ENCODE peak calls at places on chromosomes 5 and 9, in nine cellular contexts. One of them, this sample, is unnamed.

GRCh38 chr9:98856982-98857381 is 49.5 kb downstream of the GALNT12 start:
- DNase-seq in H9: no peak
- DNase-seq in stimulated activated CD8-positive, alpha-beta memory T cell treated with anti-CD3 and anti-CD28 coated beads, Interleukin-15, amount 100 ng/mL, for 1 hour: no peak
- DNase-seq in cardiac fibroblast: peak; percentile 88
- DNase-seq in nephron progenitor cell: no peak
- DNase-seq in caudate nucleus: no peak
- DNase-seq in DMS153: no peak
- DNase-seq in activated naive CD8-positive, alpha-beta T cell treated with anti-CD3 and anti-CD28 coated beads, Interleukin-2, amount 50 U/mL, for 24 hours: no peak
- DNase-seq in posterior cingulate gyrus: no peak
- DNase-seq in this sample: no peak

GRCh38 chr9:95505676-95506437 is 10.9 kb downstream of the PTCH1 start:
- DNase-seq in H9: peak; percentile 61
- DNase-seq in stimulated activated CD8-positive, alpha-beta memory T cell treated with anti-CD3 and anti-CD28 coated beads, Interleukin-15, amount 100 ng/mL, for 1 hour: no peak
- DNase-seq in cardiac fibroblast: peak; percentile 83
- DNase-seq in nephron progenitor cell: peak; percentile 83
- DNase-seq in caudate nucleus: peak; percentile 44
- DNase-seq in DMS153: no peak
- DNase-seq in activated naive CD8-positive, alpha-beta T cell treated with anti-CD3 and anti-CD28 coated beads, Interleukin-2, amount 50 U/mL, for 24 hours: peak; percentile 47
- DNase-seq in posterior cingulate gyrus: no peak
- DNase-seq in this sample: peak; percentile 72

GRCh38 chr9:16986441-16987387 is 116.2 kb upstream of the BNC2 start:
- DNase-seq in H9: no peak
- DNase-seq in stimulated activated CD8-positive, alpha-beta memory T cell treated with anti-CD3 and anti-CD28 coated beads, Interleukin-15, amount 100 ng/mL, for 1 hour: no peak
- DNase-seq in cardiac fibroblast: peak; percentile 52
- DNase-seq in nephron progenitor cell: no peak
- DNase-seq in caudate nucleus: no peak
- DNase-seq in DMS153: no peak
- DNase-seq in activated naive CD8-positive, alpha-beta T cell treated with anti-CD3 and anti-CD28 coated beads, Interleukin-2, amount 50 U/mL, for 24 hours: no peak
- DNase-seq in posterior cingulate gyrus: no peak
- DNase-seq in this sample: no peak

GRCh38 chr9:136901516-136902258 is 15.4 kb downstream of the TRAF2 start:
- DNase-seq in H9: peak; percentile 28
- DNase-seq in stimulated activated CD8-positive, alpha-beta memory T cell treated with anti-CD3 and anti-CD28 coated beads, Interleukin-15, amount 100 ng/mL, for 1 hour: peak; percentile 28
- DNase-seq in cardiac fibroblast: no peak
- DNase-seq in nephron progenitor cell: no peak
- DNase-seq in caudate nucleus: no peak
- DNase-seq in DMS153: no peak
- DNase-seq in activated naive CD8-positive, alpha-beta T cell treated with anti-CD3 and anti-CD28 coated beads, Interleukin-2, amount 50 U/mL, for 24 hours: peak; percentile 76
- DNase-seq in posterior cingulate gyrus: no peak
- DNase-seq in this sample: no peak

GRCh38 chr9:130330202-130330601 is 64.6 kb downstream of the HMCN2 start:
- DNase-seq in H9: no peak
- DNase-seq in stimulated activated CD8-positive, alpha-beta memory T cell treated with anti-CD3 and anti-CD28 coated beads, Interleukin-15, amount 100 ng/mL, for 1 hour: no peak
- DNase-seq in cardiac fibroblast: no peak
- DNase-seq in nephron progenitor cell: no peak
- DNase-seq in caudate nucleus: no peak
- DNase-seq in DMS153: peak; percentile 66
- DNase-seq in activated naive CD8-positive, alpha-beta T cell treated with anti-CD3 and anti-CD28 coated beads, Interleukin-2, amount 50 U/mL, for 24 hours: no peak
- DNase-seq in posterior cingulate gyrus: no peak
- DNase-seq in this sample: no peak

GRCh38 chr5:91820874-91821273 is 437.8 kb upstream of the ARRDC3 start:
- DNase-seq in H9: no peak
- DNase-seq in stimulated activated CD8-positive, alpha-beta memory T cell treated with anti-CD3 and anti-CD28 coated beads, Interleukin-15, amount 100 ng/mL, for 1 hour: no peak
- DNase-seq in cardiac fibroblast: no peak
- DNase-seq in nephron progenitor cell: no peak
- DNase-seq in caudate nucleus: no peak
- DNase-seq in DMS153: no peak
- DNase-seq in activated naive CD8-positive, alpha-beta T cell treated with anti-CD3 and anti-CD28 coated beads, Interleukin-2, amount 50 U/mL, for 24 hours: no peak
- DNase-seq in posterior cingulate gyrus: no peak
- DNase-seq in this sample: no peak

GRCh38 chr5:77076961-77077820 is 9.9 kb downstream of the ZBED3 start:
- DNase-seq in H9: peak; percentile 83
- DNase-seq in stimulated activated CD8-positive, alpha-beta memory T cell treated with anti-CD3 and anti-CD28 coated beads, Interleukin-15, amount 100 ng/mL, for 1 hour: no peak
- DNase-seq in cardiac fibroblast: peak; percentile 68
- DNase-seq in nephron progenitor cell: peak; percentile 85
- DNase-seq in caudate nucleus: peak; percentile 65
- DNase-seq in DMS153: no peak
- DNase-seq in activated naive CD8-positive, alpha-beta T cell treated with anti-CD3 and anti-CD28 coated beads, Interleukin-2, amount 50 U/mL, for 24 hours: peak; percentile 77
- DNase-seq in posterior cingulate gyrus: peak; percentile 55
- DNase-seq in this sample: peak; percentile 88

GRCh38 chr5:153630546-153630945 is 140.1 kb downstream of the GRIA1 start:
- DNase-seq in H9: no peak
- DNase-seq in stimulated activated CD8-positive, alpha-beta memory T cell treated with anti-CD3 and anti-CD28 coated beads, Interleukin-15, amount 100 ng/mL, for 1 hour: no peak
- DNase-seq in cardiac fibroblast: no peak
- DNase-seq in nephron progenitor cell: no peak
- DNase-seq in caudate nucleus: no peak
- DNase-seq in DMS153: no peak
- DNase-seq in activated naive CD8-positive, alpha-beta T cell treated with anti-CD3 and anti-CD28 coated beads, Interleukin-2, amount 50 U/mL, for 24 hours: no peak
- DNase-seq in posterior cingulate gyrus: no peak
- DNase-seq in this sample: no peak

GRCh38 chr9:126650404-126650804 is 36.7 kb downstream of the LMX1B start:
- DNase-seq in H9: no peak
- DNase-seq in stimulated activated CD8-positive, alpha-beta memory T cell treated with anti-CD3 and anti-CD28 coated beads, Interleukin-15, amount 100 ng/mL, for 1 hour: no peak
- DNase-seq in cardiac fibroblast: no peak
- DNase-seq in nephron progenitor cell: peak; percentile 52
- DNase-seq in caudate nucleus: no peak
- DNase-seq in DMS153: no peak
- DNase-seq in activated naive CD8-positive, alpha-beta T cell treated with anti-CD3 and anti-CD28 coated beads, Interleukin-2, amount 50 U/mL, for 24 hours: no peak
- DNase-seq in posterior cingulate gyrus: no peak
- DNase-seq in this sample: no peak

GRCh38 chr5:491856-492155 is 32.4 kb downstream of the SLC9A3 start:
- DNase-seq in H9: no peak
- DNase-seq in stimulated activated CD8-positive, alpha-beta memory T cell treated with anti-CD3 and anti-CD28 coated beads, Interleukin-15, amount 100 ng/mL, for 1 hour: no peak
- DNase-seq in cardiac fibroblast: no peak
- DNase-seq in nephron progenitor cell: peak; percentile 11
- DNase-seq in caudate nucleus: no peak
- DNase-seq in DMS153: no peak
- DNase-seq in activated naive CD8-positive, alpha-beta T cell treated with anti-CD3 and anti-CD28 coated beads, Interleukin-2, amount 50 U/mL, for 24 hours: no peak
- DNase-seq in posterior cingulate gyrus: no peak
- DNase-seq in this sample: no peak

GRCh38 chr5:157271740-157272271 is 5.9 kb downstream of the CYFIP2 start:
- DNase-seq in H9: no peak
- DNase-seq in stimulated activated CD8-positive, alpha-beta memory T cell treated with anti-CD3 and anti-CD28 coated beads, Interleukin-15, amount 100 ng/mL, for 1 hour: peak; percentile 69
- DNase-seq in cardiac fibroblast: no peak
- DNase-seq in nephron progenitor cell: no peak
- DNase-seq in caudate nucleus: no peak
- DNase-seq in DMS153: no peak
- DNase-seq in activated naive CD8-positive, alpha-beta T cell treated with anti-CD3 and anti-CD28 coated beads, Interleukin-2, amount 50 U/mL, for 24 hours: peak; percentile 84
- DNase-seq in posterior cingulate gyrus: no peak
- DNase-seq in this sample: no peak

GRCh38 chr9:20884985-20885593 is 146.4 kb downstream of the HACD4 start:
- DNase-seq in H9: peak; percentile 44
- DNase-seq in stimulated activated CD8-positive, alpha-beta memory T cell treated with anti-CD3 and anti-CD28 coated beads, Interleukin-15, amount 100 ng/mL, for 1 hour: peak; percentile 37
- DNase-seq in cardiac fibroblast: peak; percentile 73
- DNase-seq in nephron progenitor cell: peak; percentile 33
- DNase-seq in caudate nucleus: no peak
- DNase-seq in DMS153: no peak
- DNase-seq in activated naive CD8-positive, alpha-beta T cell treated with anti-CD3 and anti-CD28 coated beads, Interleukin-2, amount 50 U/mL, for 24 hours: peak; percentile 59
- DNase-seq in posterior cingulate gyrus: peak; percentile 16
- DNase-seq in this sample: peak; percentile 58

GRCh38 chr9:13174906-13175639 is 104.4 kb downstream of the MPDZ start:
- DNase-seq in H9: no peak
- DNase-seq in stimulated activated CD8-positive, alpha-beta memory T cell treated with anti-CD3 and anti-CD28 coated beads, Interleukin-15, amount 100 ng/mL, for 1 hour: no peak
- DNase-seq in cardiac fibroblast: no peak
- DNase-seq in nephron progenitor cell: no peak
- DNase-seq in caudate nucleus: no peak
- DNase-seq in DMS153: no peak
- DNase-seq in activated naive CD8-positive, alpha-beta T cell treated with anti-CD3 and anti-CD28 coated beads, Interleukin-2, amount 50 U/mL, for 24 hours: no peak
- DNase-seq in posterior cingulate gyrus: no peak
- DNase-seq in this sample: no peak

GRCh38 chr5:126516852-126517251 is 78.2 kb downstream of the ALDH7A1 start:
- DNase-seq in H9: no peak
- DNase-seq in stimulated activated CD8-positive, alpha-beta memory T cell treated with anti-CD3 and anti-CD28 coated beads, Interleukin-15, amount 100 ng/mL, for 1 hour: no peak
- DNase-seq in cardiac fibroblast: no peak
- DNase-seq in nephron progenitor cell: no peak
- DNase-seq in caudate nucleus: no peak
- DNase-seq in DMS153: no peak
- DNase-seq in activated naive CD8-positive, alpha-beta T cell treated with anti-CD3 and anti-CD28 coated beads, Interleukin-2, amount 50 U/mL, for 24 hours: no peak
- DNase-seq in posterior cingulate gyrus: no peak
- DNase-seq in this sample: no peak

GRCh38 chr9:105280730-105281129 is 36.3 kb downstream of the SLC44A1 start:
- DNase-seq in H9: no peak
- DNase-seq in stimulated activated CD8-positive, alpha-beta memory T cell treated with anti-CD3 and anti-CD28 coated beads, Interleukin-15, amount 100 ng/mL, for 1 hour: no peak
- DNase-seq in cardiac fibroblast: no peak
- DNase-seq in nephron progenitor cell: no peak
- DNase-seq in caudate nucleus: no peak
- DNase-seq in DMS153: no peak
- DNase-seq in activated naive CD8-positive, alpha-beta T cell treated with anti-CD3 and anti-CD28 coated beads, Interleukin-2, amount 50 U/mL, for 24 hours: no peak
- DNase-seq in posterior cingulate gyrus: no peak
- DNase-seq in this sample: no peak

GRCh38 chr5:150060471-150060870 is 25.9 kb downstream of the CSF1R start:
- DNase-seq in H9: no peak
- DNase-seq in stimulated activated CD8-positive, alpha-beta memory T cell treated with anti-CD3 and anti-CD28 coated beads, Interleukin-15, amount 100 ng/mL, for 1 hour: no peak
- DNase-seq in cardiac fibroblast: no peak
- DNase-seq in nephron progenitor cell: no peak
- DNase-seq in caudate nucleus: no peak
- DNase-seq in DMS153: no peak
- DNase-seq in activated naive CD8-positive, alpha-beta T cell treated with anti-CD3 and anti-CD28 coated beads, Interleukin-2, amount 50 U/mL, for 24 hours: no peak
- DNase-seq in posterior cingulate gyrus: no peak
- DNase-seq in this sample: no peak

GRCh38 chr5:169670769-169671525 is 33.9 kb downstream of the DOCK2 start:
- DNase-seq in H9: no peak
- DNase-seq in stimulated activated CD8-positive, alpha-beta memory T cell treated with anti-CD3 and anti-CD28 coated beads, Interleukin-15, amount 100 ng/mL, for 1 hour: no peak
- DNase-seq in cardiac fibroblast: no peak
- DNase-seq in nephron progenitor cell: no peak
- DNase-seq in caudate nucleus: no peak
- DNase-seq in DMS153: no peak
- DNase-seq in activated naive CD8-positive, alpha-beta T cell treated with anti-CD3 and anti-CD28 coated beads, Interleukin-2, amount 50 U/mL, for 24 hours: no peak
- DNase-seq in posterior cingulate gyrus: no peak
- DNase-seq in this sample: no peak

GRCh38 chr9:26326473-26327044 is 566.0 kb downstream of the CAAP1 start:
- DNase-seq in H9: peak; percentile 45
- DNase-seq in stimulated activated CD8-positive, alpha-beta memory T cell treated with anti-CD3 and anti-CD28 coated beads, Interleukin-15, amount 100 ng/mL, for 1 hour: no peak
- DNase-seq in cardiac fibroblast: peak; percentile 81
- DNase-seq in nephron progenitor cell: peak; percentile 47
- DNase-seq in caudate nucleus: no peak
- DNase-seq in DMS153: peak; percentile 19
- DNase-seq in activated naive CD8-positive, alpha-beta T cell treated with anti-CD3 and anti-CD28 coated beads, Interleukin-2, amount 50 U/mL, for 24 hours: peak; percentile 3
- DNase-seq in posterior cingulate gyrus: no peak
- DNase-seq in this sample: peak; percentile 50